ENCODE peak calls at places on chromosomes 3 and 15, in eight cellular contexts. Q is NT2/D1, U is PC-9, F is Panc1, V is mucosa of descending colon, A is HepG2, L is heart left ventricle, K is GM23248. X is an unnamed sample.

GRCh38 chr15:92623435-92623834 is 32.1 kb downstream of the FAM174B start:
- DNase-seq in Q (no peak), U (no peak), F (no peak), V (peak; percentile 41), A (no peak), L (no peak), K (no peak), X (no peak)

GRCh38 chr3:66186545-66186944 is 34.3 kb upstream of the SLC25A26 start:
- DNase-seq in Q (no peak), U (no peak), F (no peak), V (no peak), A (no peak), L (no peak), K (no peak), X (no peak)

GRCh38 chr3:151085889-151086483 is 522 bp downstream of the MED12L start:
- DNase-seq in Q (no peak), U (no peak), F (no peak), V (peak; percentile 3), A (no peak), L (peak; percentile 32), K (peak; percentile 49), X (peak; percentile 30)

GRCh38 chr3:195891431-195892104 is 16.8 kb downstream of the TNK2 start:
- DNase-seq in Q (no peak), U (no peak), F (no peak), V (no peak), A (no peak), L (no peak), K (no peak), X (no peak)

GRCh38 chr3:89474333-89475130 is 367.1 kb downstream of the EPHA3 start:
- DNase-seq in Q (no peak), U (no peak), F (no peak), V (no peak), A (no peak), L (no peak), K (no peak), X (no peak)

GRCh38 chr3:81406318-81406717 is 355.1 kb downstream of the GBE1 start:
- DNase-seq in Q (no peak), U (no peak), F (no peak), V (no peak), A (no peak), L (no peak), K (no peak), X (no peak)

GRCh38 chr3:46934508-46935167 is 41.9 kb downstream of the CCDC12 start:
- DNase-seq in Q (no peak), U (no peak), F (peak; percentile 13), V (no peak), A (no peak), L (peak; percentile 84), K (peak; percentile 86), X (peak; percentile 56)

GRCh38 chr15:79192462-79193036 is 90.0 kb upstream of the ANKRD34C start:
- DNase-seq in Q (no peak), U (no peak), F (no peak), V (no peak), A (no peak), L (no peak), K (peak; percentile 25), X (no peak)

GRCh38 chr3:81958967-81959625 is 197.7 kb upstream of the GBE1 start:
- DNase-seq in Q (no peak), U (no peak), F (no peak), V (no peak), A (no peak), L (no peak), K (peak; percentile 84), X (peak; percentile 50)

GRCh38 chr3:108044699-108045098 is 46.1 kb downstream of the CD47 start:
- DNase-seq in Q (no peak), U (no peak), F (no peak), V (no peak), A (no peak), L (no peak), K (no peak), X (no peak)

GRCh38 chr3:153625506-153625905 is 463.5 kb downstream of the RAP2B start:
- DNase-seq in Q (no peak), U (no peak), F (no peak), V (no peak), A (no peak), L (no peak), K (no peak), X (no peak)

GRCh38 chr15:44713006-44713966 is 2.0 kb downstream of the B2M start:
- DNase-seq in Q (no peak), U (no peak), F (no peak), V (no peak), A (peak; percentile 27), L (no peak), K (peak; percentile 71), X (peak; percentile 53)
- H3K4me1 ChIP-seq in Q (no peaks in the 10 kb centered on the region), U (peaks cover under 1% of the 10 kb centered on the region), F (peaks cover 25% of the 10 kb centered on the region), V (peaks cover 20% of the 10 kb centered on the region), A (peaks cover 23% of the 10 kb centered on the region), L (peaks cover 9% of the 10 kb centered on the region), K (peaks cover 16% of the 10 kb centered on the region), X (peaks cover 2% of the 10 kb centered on the region)

GRCh38 chr3:132284756-132285619 is 32.2 kb upstream of the ACP3 start:
- DNase-seq in Q (no peak), U (no peak), F (no peak), V (no peak), A (peak; percentile 3), L (no peak), K (no peak), X (no peak)
- H3K4me1 ChIP-seq in Q (peaks cover 4% of the 10 kb centered on the region), U (peaks cover 12% of the 10 kb centered on the region), F (no peaks in the 10 kb centered on the region), V (no peaks in the 10 kb centered on the region), A (peaks cover 15% of the 10 kb centered on the region), L (no peaks in the 10 kb centered on the region), K (peaks cover 24% of the 10 kb centered on the region), X (peaks cover 3% of the 10 kb centered on the region)

GRCh38 chr3:11197471-11197870 is 43.2 kb downstream of the HRH1 start:
- DNase-seq in Q (no peak), U (no peak), F (no peak), V (no peak), A (no peak), L (no peak), K (peak; percentile 10), X (peak; percentile 71)
- H3K4me1 ChIP-seq in Q (no peaks in the 10 kb centered on the region), U (peaks cover 21% of the 10 kb centered on the region), F (peaks cover 25% of the 10 kb centered on the region), V (no peaks in the 10 kb centered on the region), A (peaks cover 6% of the 10 kb centered on the region), L (no peaks in the 10 kb centered on the region), K (peaks cover 44% of the 10 kb centered on the region), X (peaks cover 39% of the 10 kb centered on the region)

DNA sequence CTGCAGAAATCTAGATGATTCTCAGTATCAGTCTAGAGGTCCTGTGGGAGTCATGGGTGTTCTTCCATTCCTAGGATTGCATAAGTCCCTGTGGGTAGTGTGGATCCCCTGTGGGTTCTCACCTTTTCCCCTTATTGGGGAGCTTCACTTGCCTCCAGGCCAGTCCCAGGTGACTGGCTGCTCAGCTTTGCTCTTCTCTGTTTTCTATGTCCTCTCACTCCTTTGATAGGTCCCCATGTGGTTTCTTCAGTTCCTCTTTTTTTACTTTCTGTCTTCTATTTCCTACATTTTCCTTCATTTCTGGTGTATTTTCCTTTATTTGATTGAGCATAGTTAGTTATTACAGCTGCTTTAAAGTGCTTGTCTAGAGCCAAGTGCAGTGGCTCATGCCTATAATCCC is 10.9 kb downstream of the TEX55 start:
- DNase-seq in Q (no peak), U (no peak), F (no peak), V (no peak), A (no peak), L (no peak), K (no peak), X (no peak)
- H3K4me1 ChIP-seq in Q (no peaks in the 10 kb centered on the region), U (peaks cover 27% of the 10 kb centered on the region), F (no peaks in the 10 kb centered on the region), V (no peaks in the 10 kb centered on the region), A (no peaks in the 10 kb centered on the region), L (no peaks in the 10 kb centered on the region), K (no peaks in the 10 kb centered on the region), X (no peaks in the 10 kb centered on the region)